ENCODE peak calls at places on chromosome X, in ten cellular contexts. P is HCT116, L is K562, G is suprapubic skin, C is breast epithelium, S is stomach, F is sigmoid colon, X is HepG2, O is esophagus muscularis mucosa, W is H1. H is an unnamed sample. For H3K9me3, the result is how much of the 10 kb centered on the place peaks cover.

GRCh38 chrX:45196701-45197100 is 4.0 kb downstream of the DIPK2B start:
- DNase-seq in P (no peak), L (no peak), G (no peak), C (no peak), S (no peak), F (no peak), X (no peak), O (no peak), W (no peak), H (no peak)

GRCh38 chrX:124619710-124620109 is 273.3 kb downstream of the SH2D1A start:
- DNase-seq in P (no peak), L (no peak), G (no peak), C (no peak), S (no peak), F (no peak), X (no peak), O (no peak), W (no peak), H (no peak)

GRCh38 chrX:53449632-53450031 is 15.5 kb upstream of the HSD17B10 start:
- DNase-seq in P (no peak), L (no peak), G (no peak), C (no peak), S (no peak), F (no peak), X (no peak), O (no peak), W (no peak), H (no peak)

GRCh38 chrX:129115104-129115503 is 408.2 kb downstream of the SMARCA1 start:
- DNase-seq in P (peak), L (peak), G (no peak), C (no peak), S (no peak), F (no peak), X (peak), O (no peak), W (no peak), H (no peak)

GRCh38 chrX:73863852-73864251 is 300.9 kb downstream of the CHIC1 start:
- DNase-seq in P (no peak), L (no peak), G (no peak), C (no peak), S (no peak), F (no peak), X (no peak), O (no peak), W (no peak), H (no peak)

GRCh38 chrX:69028761-69029120 is 136.5 kb downstream of the PJA1 start:
- DNase-seq in P (no peak), L (no peak), G (no peak), C (no peak), S (no peak), F (no peak), X (no peak), O (peak), W (no peak), H (no peak)

GRCh38 chrX:72305286-72306084 is at the start of gene CITED1:
- DNase-seq in P (no peak), L (peak), G (no peak), C (no peak), S (no peak), F (no peak), X (no peak), O (no peak), W (no peak), H (no peak)

GRCh38 chrX:70452143-70452733 is 7.6 kb downstream of the DLG3 start:
- DNase-seq in P (peak), L (peak), G (no peak), C (peak), S (peak), F (peak), X (peak), O (no peak), W (no peak), H (no peak)

GRCh38 chrX:130184857-130185256 is 13.1 kb downstream of the RAB33A start:
- DNase-seq in P (no peak), L (no peak), G (no peak), C (no peak), S (no peak), F (no peak), X (no peak), O (no peak), W (no peak), H (no peak)

GRCh38 chrX:23616361-23616760 is 50.9 kb upstream of the PRDX4 start:
- DNase-seq in P (no peak), L (peak), G (no peak), C (no peak), S (no peak), F (no peak), X (peak), O (no peak), W (no peak), H (no peak)

GRCh38 chrX:48064261-48064660 is 7.2 kb downstream of the ZNF630 start:
- DNase-seq in P (no peak), L (no peak), G (no peak), C (no peak), S (no peak), F (no peak), X (no peak), O (no peak), W (no peak), H (no peak)

GRCh38 chrX:100650841-100651240 is 6.8 kb downstream of the SRPX2 start:
- DNase-seq in P (no peak), L (no peak), G (no peak), C (no peak), S (no peak), F (no peak), X (no peak), O (no peak), W (no peak), H (no peak)

GRCh38 chrX:43106009-43106408 is 328.0 kb upstream of the PPP1R2C start:
- DNase-seq in P (no peak), L (no peak), G (no peak), C (no peak), S (no peak), F (no peak), X (no peak), O (no peak), W (no peak), H (no peak)

GRCh38 chrX:8201896-8202331 is 30.8 kb upstream of the VCX2 start:
- DNase-seq in P (no peak), L (no peak), G (no peak), C (no peak), S (no peak), F (no peak), X (no peak), O (no peak), W (no peak), H (no peak)

GRCh38 chrX:85544609-85545008 is 165.1 kb upstream of the POF1B start:
- DNase-seq in P (no peak), L (no peak), G (no peak), C (no peak), S (no peak), F (no peak), X (no peak), O (no peak), W (no peak), H (no peak)

GRCh38 chrX:25175743-25176142 is 160.0 kb upstream of the ARX start:
- DNase-seq in P (no peak), L (no peak), G (no peak), C (no peak), S (no peak), F (no peak), X (no peak), O (no peak), W (no peak), H (no peak)

GRCh38 chrX:118745570-118745969 is 18.2 kb downstream of the IL13RA1 start:
- DNase-seq in P (no peak), L (no peak), G (no peak), C (no peak), S (no peak), F (no peak), X (no peak), O (no peak), W (no peak), H (peak)

GRCh38 chrX:17022205-17022604 is 75.7 kb downstream of the REPS2 start:
- DNase-seq in P (no peak), L (no peak), G (no peak), C (no peak), S (no peak), F (no peak), X (no peak), O (no peak), W (no peak), H (no peak)

GRCh38 chrX:129983575-129984131 is 1.2 kb downstream of the BCORL1 start:
- DNase-seq in P (no peak), L (peak), G (no peak), C (no peak), S (no peak), F (peak), X (no peak), O (no peak), W (no peak), H (no peak)

GRCh38 chrX:68999351-68999750 is 165.9 kb downstream of the PJA1 start:
- DNase-seq in P (peak), L (no peak), G (no peak), C (no peak), S (no peak), F (no peak), X (no peak), O (peak), W (no peak), H (no peak)

GRCh38 chrX:10233173-10233572 is 76.4 kb downstream of the CLCN4 start:
- DNase-seq in P (no peak), L (no peak), G (no peak), C (no peak), S (no peak), F (no peak), X (no peak), O (no peak), W (no peak), H (no peak)

GRCh38 chrX:40096395-40097091 is 1.2 kb downstream of the BCOR start:
- DNase-seq in P (no peak), L (no peak), G (no peak), C (no peak), S (no peak), F (peak), X (no peak), O (no peak), W (no peak), H (no peak)

GRCh38 chrX:81259008-81259713 is 57.3 kb downstream of the SH3BGRL start:
- DNase-seq in P (no peak), L (no peak), G (no peak), C (no peak), S (no peak), F (no peak), X (no peak), O (no peak), W (no peak), H (no peak)

GRCh38 chrX:24341795-24342194 is 18.6 kb upstream of the SUPT20HL1 start:
- DNase-seq in P (no peak), L (no peak), G (no peak), C (no peak), S (no peak), F (no peak), X (no peak), O (no peak), W (no peak), H (peak)

DNA sequence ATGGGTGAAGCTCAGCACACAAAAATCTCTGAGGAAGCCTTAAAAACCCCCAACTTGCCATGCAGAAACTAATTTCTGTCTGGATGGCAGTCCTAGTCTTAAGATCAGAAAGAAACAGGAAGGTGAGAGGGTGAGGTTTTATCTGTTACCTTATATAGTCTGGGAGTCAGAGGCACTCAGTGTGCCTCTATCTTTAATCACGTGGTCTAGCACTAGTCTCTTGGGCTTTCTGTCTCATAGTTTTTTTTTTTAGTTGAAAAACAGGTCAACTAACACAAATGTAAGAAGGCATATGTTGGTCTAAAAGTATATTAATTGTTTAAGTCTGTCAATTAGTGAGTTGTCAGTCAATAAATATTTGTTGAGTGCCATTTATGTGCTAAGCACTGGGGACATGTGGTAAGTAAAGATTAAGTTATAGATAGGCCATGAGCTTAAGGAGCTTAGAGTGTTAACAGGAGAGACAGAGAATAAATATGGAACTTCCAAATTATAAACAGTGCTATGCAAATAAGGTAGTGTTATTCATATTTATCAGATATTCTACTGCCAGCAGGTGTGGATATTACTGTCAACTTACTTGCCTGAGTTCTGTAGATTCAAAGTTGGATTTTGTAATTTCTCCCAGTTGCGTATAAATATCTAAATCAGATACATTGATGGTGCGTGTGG is 6.9 kb downstream of the CYBB start:
- DNase-seq in P (no peak), L (no peak), G (no peak), C (no peak), S (no peak), F (no peak), X (no peak), O (no peak), W (no peak), H (no peak)
- H3K4me3 ChIP-seq in P (no peak), L (no peak), G (no peak), C (no peak), S (no peak), F (no peak), X (no peak), O (no peak), W (no peak), H (no peak)

DNA sequence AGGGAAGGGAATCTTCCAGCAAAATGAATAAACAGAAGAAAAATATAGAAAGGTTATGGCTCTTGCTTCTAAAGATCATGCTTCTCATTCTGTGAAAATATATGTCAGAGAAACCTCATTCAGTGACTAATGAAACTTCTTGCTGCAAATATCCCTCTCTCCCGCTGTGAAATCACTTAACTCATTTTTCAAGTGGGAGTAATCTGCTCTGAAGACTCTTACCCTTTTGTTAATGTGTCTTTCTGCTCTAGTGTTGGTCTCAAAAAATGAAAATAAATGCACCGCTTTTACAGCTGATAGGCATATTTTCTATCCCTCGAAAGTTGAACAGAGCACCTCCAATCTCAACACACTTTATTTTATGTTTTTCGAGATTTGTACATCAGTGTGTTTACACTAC is 252.3 kb downstream of the NLGN4X start:
- DNase-seq in P (no peak), L (no peak), G (no peak), C (no peak), S (no peak), F (no peak), X (no peak), O (no peak), W (no peak), H (no peak)
- TF ChIP-seq POLR2AphosphoS5 in P (no peak), L (no peak), G (no peak), C (no peak), S (no peak), F (no peak), X (no peak), O (no peak), W (no peak), H (no peak)

DNA sequence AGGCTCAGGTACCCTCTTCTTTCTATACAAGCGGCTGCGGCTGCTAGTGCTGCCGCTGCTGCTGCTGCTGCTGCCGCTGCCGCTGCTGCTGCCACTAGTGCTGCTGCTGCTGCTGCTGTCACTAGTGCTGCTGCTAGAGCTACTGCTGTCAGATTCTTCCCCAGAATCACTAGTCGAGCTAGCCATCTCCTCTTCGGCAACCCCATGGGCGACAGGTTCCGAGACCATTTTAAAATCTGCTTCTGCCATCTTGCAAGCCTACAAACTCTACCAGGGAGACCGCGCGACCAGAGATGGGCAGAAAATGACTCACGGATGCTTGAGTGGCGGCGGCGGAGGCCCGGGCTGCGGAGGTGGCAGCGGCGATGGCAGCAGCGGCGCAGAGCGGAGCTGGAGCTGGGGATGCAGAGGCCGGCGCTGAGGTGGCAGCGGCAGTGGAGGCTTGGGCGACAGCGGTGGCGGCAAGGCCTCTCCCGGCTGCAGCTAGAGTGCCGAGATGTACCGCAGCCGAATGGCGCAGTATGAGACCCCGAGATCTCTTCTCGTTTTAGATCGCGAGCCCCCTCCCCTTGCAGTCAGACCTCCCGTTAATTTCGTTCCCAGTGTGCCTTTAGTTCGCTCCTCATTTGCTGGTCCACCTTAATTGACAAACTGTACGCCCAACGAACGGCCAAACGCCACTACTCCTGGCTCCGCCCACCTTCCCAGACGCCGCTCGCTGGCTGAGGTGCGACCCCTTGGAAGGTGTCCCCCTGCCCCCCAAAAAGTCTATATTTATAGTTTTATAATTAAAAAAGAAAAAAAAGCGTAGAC is at the start of gene NAP1L3:
- DNase-seq in P (no peak), L (no peak), G (peak), C (no peak), S (peak), F (peak), X (peak), O (no peak), W (peak), H (peak)
- H3K9me3 ChIP-seq in P (under half), L (under half), G (under half), C (under half), S (under half), F (under half), X (under half), O (under half), W (under half), H (under half)

DNA sequence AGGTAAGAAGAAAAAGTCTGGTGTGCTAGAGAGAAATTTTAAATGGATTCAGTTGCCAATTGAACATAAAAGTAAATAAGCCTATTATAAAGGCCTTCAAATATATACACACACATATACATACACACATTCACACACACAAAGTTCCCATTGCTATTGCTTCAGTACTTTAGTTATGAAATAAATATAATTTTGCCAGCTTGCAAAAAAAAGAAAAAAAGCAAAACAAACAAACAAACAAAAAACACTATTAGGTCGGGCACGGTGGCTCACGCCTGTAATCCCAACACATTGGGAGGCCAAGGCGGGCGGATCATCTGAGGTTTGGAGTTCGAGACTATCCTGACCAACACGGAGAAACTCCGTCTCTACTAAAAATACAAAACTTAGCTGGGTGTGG is 80.3 kb downstream of the SPIN4 start:
- DNase-seq in P (no peak), L (no peak), G (no peak), C (no peak), S (no peak), F (no peak), X (no peak), O (no peak), W (no peak), H (no peak)
- H3K4me3 ChIP-seq in P (no peak), L (no peak), G (no peak), C (no peak), S (no peak), F (no peak), X (no peak), O (no peak), W (no peak), H (no peak)

GRCh38 chrX:46627700-46628405 is 54.3 kb downstream of the CHST7 start:
- DNase-seq in P (no peak), L (no peak), G (no peak), C (no peak), S (no peak), F (no peak), X (no peak), O (no peak), W (no peak), H (no peak)

GRCh38 chrX:46626566-46626965 is 53.0 kb downstream of the CHST7 start:
- DNase-seq in P (no peak), L (no peak), G (no peak), C (no peak), S (no peak), F (no peak), X (no peak), O (no peak), W (no peak), H (no peak)

GRCh38 chrX:46627044-46627443 is 53.5 kb downstream of the CHST7 start:
- DNase-seq in P (no peak), L (no peak), G (no peak), C (no peak), S (no peak), F (no peak), X (no peak), O (no peak), W (no peak), H (no peak)

GRCh38 chrX:46630141-46630540 is 56.6 kb downstream of the CHST7 start:
- DNase-seq in P (no peak), L (no peak), G (no peak), C (no peak), S (no peak), F (no peak), X (no peak), O (no peak), W (no peak), H (no peak)

DNA sequence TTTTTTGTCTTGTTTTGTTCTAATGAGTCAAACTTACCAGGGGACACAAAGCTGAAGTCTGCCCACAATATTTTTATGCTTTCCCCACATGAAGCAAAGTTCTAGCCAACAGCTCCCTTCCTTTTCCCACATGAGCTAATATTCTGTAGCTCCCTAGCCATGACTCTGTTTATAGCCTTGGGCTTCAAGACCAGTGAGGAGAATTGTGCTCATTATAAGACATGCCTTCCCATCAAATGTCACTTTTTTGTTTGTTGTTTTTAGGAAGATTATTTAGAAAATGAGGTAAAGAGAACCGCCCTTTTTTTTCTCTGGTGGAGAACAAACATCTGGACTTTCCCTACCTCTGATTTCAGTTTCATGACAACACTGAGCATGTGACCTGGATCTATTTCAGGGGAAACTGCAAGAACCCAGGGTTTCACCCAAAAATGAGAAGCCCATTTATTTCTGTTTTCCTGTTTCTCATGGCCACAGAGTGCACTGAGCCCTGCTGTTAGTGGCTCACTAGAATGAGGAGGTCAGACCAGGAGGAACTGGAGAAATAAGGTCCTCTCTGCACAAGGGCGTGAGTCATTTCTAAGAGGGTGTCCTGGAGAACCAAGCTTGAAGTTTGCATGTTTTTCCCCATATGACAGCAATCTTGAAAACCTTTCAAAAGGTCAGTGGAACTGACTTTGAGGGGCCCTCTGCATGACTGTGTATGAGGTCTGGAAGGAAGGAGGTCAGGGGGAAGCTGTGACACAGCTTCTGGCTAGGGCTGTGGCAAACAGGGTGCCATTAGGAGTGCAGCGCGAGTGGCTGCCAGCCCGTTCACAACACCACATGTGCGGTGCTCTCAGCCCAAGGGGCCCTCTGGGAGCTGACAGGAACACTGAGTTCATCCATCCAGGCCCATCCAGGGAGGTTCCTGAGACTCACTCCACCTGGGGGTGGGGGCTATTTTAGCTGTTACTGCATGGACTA is 55.1 kb downstream of the CHST7 start:
- DNase-seq in P (no peak), L (no peak), G (peak), C (no peak), S (no peak), F (peak), X (no peak), O (no peak), W (no peak), H (no peak)
- TF ChIP-seq POLR2AphosphoS5 in P (no peak), L (no peak), G (no peak), C (no peak), S (no peak), F (no peak), X (no peak), O (no peak), W (no peak), H (no peak)